ENCODE peak calls at places on chromosomes 11 and 22, in seven cellular contexts. Y, K, T, U, V, F and N are unnamed samples.

GRCh38 chr22:27300661-27301285 is 500.8 kb downstream of the MN1 start:
- DNase-seq in F (no peak), Y (no peak), U (no peak), V (no peak), K (no peak), T (no peak), N (no peak)

GRCh38 chr11:75673977-75674582 is 5.2 kb upstream of the MAP6 start:
- DNase-seq in T (no peak), Y (peak), K (no peak), F (peak), U (no peak), V (peak), N (no peak)

GRCh38 chr11:75261474-75261847 is 20.9 kb downstream of the TPBGL start:
- DNase-seq in V (no peak), F (no peak), Y (peak), U (no peak), T (no peak), K (no peak), N (no peak)

GRCh38 chr11:108768370-108768769 is 103.5 kb downstream of the DDX10 start:
- DNase-seq in F (no peak), V (no peak), U (no peak), T (no peak), Y (no peak), K (no peak), N (no peak)

GRCh38 chr11:125874556-125875124 is 12.8 kb upstream of the HYLS1 start:
- DNase-seq in U (peak), Y (peak), K (peak), F (peak), T (peak), V (peak), N (no peak)

GRCh38 chr11:96506953-96507354 is 117.1 kb downstream of the JRKL start:
- DNase-seq in K (no peak), Y (no peak), T (no peak), F (no peak), V (no peak), U (no peak), N (no peak)

GRCh38 chr11:115238086-115238485 is 266.1 kb downstream of the CADM1 start:
- DNase-seq in V (no peak), U (no peak), Y (no peak), K (no peak), T (no peak), F (no peak), N (no peak)

GRCh38 chr11:123570939-123571590 is 83.4 kb downstream of the SCN3B start:
- DNase-seq in Y (peak), U (no peak), F (no peak), V (no peak), K (no peak), T (no peak), N (no peak)

GRCh38 chr11:65225284-65226102 is 36.3 kb upstream of the POLA2 start:
- DNase-seq in Y (peak), U (peak), T (peak), V (peak), K (no peak), F (peak), N (peak)

GRCh38 chr22:19092725-19093124 is 29.5 kb downstream of the DGCR2 start:
- DNase-seq in K (no peak), U (no peak), V (no peak), Y (no peak), F (no peak), T (no peak), N (no peak)

GRCh38 chr22:23218867-23219251 is 38.5 kb downstream of the BCR start:
- DNase-seq in K (peak), T (peak), Y (peak), F (peak), V (no peak), U (peak), N (peak)

GRCh38 chr22:40050258-40050657 is 55.5 kb downstream of the FAM83F start:
- DNase-seq in Y (peak), F (no peak), T (no peak), K (no peak), V (no peak), U (no peak), N (no peak)

GRCh38 chr22:36280379-36280778 is 27.4 kb downstream of the APOL1 start:
- DNase-seq in F (no peak), V (no peak), K (no peak), U (no peak), T (no peak), Y (no peak), N (no peak)

GRCh38 chr22:20610757-20611156 is 103.3 kb downstream of the MED15 start:
- DNase-seq in T (no peak), U (no peak), F (no peak), Y (no peak), K (no peak), V (no peak), N (no peak)

GRCh38 chr11:71204748-71205664 is 47.4 kb downstream of the SHANK2 start:
- DNase-seq in V (no peak), U (no peak), T (no peak), K (no peak), F (no peak), Y (no peak), N (no peak)

GRCh38 chr11:1767399-1768140 is 3.8 kb upstream of the CTSD start:
- DNase-seq in Y (no peak), V (no peak), U (no peak), K (no peak), T (peak), F (no peak), N (no peak)